ENCODE peak calls at places on chromosomes 11 and 22, in nine cellular contexts. Z is A549, M is pancreas, J is colonic mucosa, C is psoas muscle, X is heart right ventricle, N is hepatocyte, V is AG04450, O is mesenchymal stem cell. Q is an unnamed sample. For H3K9me3, the result is how much of the 10 kb centered on the place peaks cover.

GRCh38 chr22:19151329-19152191 is 1.5 kb upstream of the GSC2 start:
- DNase-seq in Z (no peak), M (peak), J (no peak), C (no peak), X (no peak), N (no peak), V (no peak), O (no peak), Q (no peak)

GRCh38 chr22:24442352-24442744 is 14.9 kb downstream of the ADORA2A start:
- DNase-seq in Z (no peak), M (no peak), J (no peak), C (no peak), X (no peak), N (no peak), V (no peak), O (no peak), Q (no peak)

GRCh38 chr11:40602866-40603578 is 856.4 kb downstream of the LRRC4C start:
- DNase-seq in Z (no peak), M (no peak), J (no peak), C (no peak), X (no peak), N (peak), V (no peak), O (no peak), Q (no peak)

GRCh38 chr22:24407884-24408283 is 19.5 kb upstream of the ADORA2A start:
- DNase-seq in Z (no peak), M (no peak), J (no peak), C (no peak), X (no peak), N (no peak), V (no peak), O (no peak), Q (no peak)

GRCh38 chr11:125874556-125875124 is 12.8 kb upstream of the HYLS1 start:
- DNase-seq in Z (peak), M (no peak), J (peak), C (no peak), X (peak), N (peak), V (peak), O (peak), Q (no peak)

GRCh38 chr11:26623076-26623666 is 51.1 kb upstream of the MUC15 start:
- DNase-seq in Z (peak), M (no peak), J (no peak), C (no peak), X (no peak), N (peak), V (no peak), O (peak), Q (no peak)

GRCh38 chr11:68545796-68546195 is 85.2 kb downstream of the PPP6R3 start:
- DNase-seq in Z (no peak), M (no peak), J (no peak), C (no peak), X (peak), N (no peak), V (no peak), O (no peak), Q (no peak)

GRCh38 chr22:50563410-50564160 is 866 bp upstream of the SYCE3 start:
- DNase-seq in Z (no peak), M (peak), J (no peak), C (peak), X (no peak), N (no peak), V (no peak), O (no peak), Q (no peak)

GRCh38 chr11:128409476-128409875 is 177.9 kb downstream of the ETS1 start:
- DNase-seq in Z (no peak), M (no peak), J (no peak), C (no peak), X (no peak), N (no peak), V (peak), O (no peak), Q (no peak)

GRCh38 chr11:77602385-77603105 is 12.8 kb downstream of the AQP11 start:
- DNase-seq in Z (peak), M (no peak), J (no peak), C (no peak), X (no peak), N (peak), V (peak), O (peak), Q (no peak)

GRCh38 chr11:117191680-117192400 is 7.3 kb upstream of the TAGLN start:
- DNase-seq in Z (no peak), M (no peak), J (no peak), C (peak), X (no peak), N (no peak), V (no peak), O (no peak), Q (no peak)

GRCh38 chr11:17004486-17005148 is 9.6 kb downstream of the PLEKHA7 start:
- DNase-seq in Z (no peak), M (no peak), J (no peak), C (no peak), X (no peak), N (no peak), V (no peak), O (no peak), Q (no peak)

GRCh38 chr22:46996595-46997310 is 234.3 kb downstream of the TBC1D22A start:
- DNase-seq in Z (peak), M (no peak), J (no peak), C (no peak), X (no peak), N (no peak), V (no peak), O (no peak), Q (no peak)

GRCh38 chr11:10080134-10080533 is 213.9 kb downstream of the SBF2 start:
- DNase-seq in Z (no peak), M (no peak), J (no peak), C (no peak), X (no peak), N (no peak), V (no peak), O (no peak), Q (no peak)

GRCh38 chr11:114060402-114061052 is 1.0 kb downstream of the ZBTB16 start:
- DNase-seq in Z (no peak), M (peak), J (peak), C (peak), X (peak), N (peak), V (no peak), O (peak), Q (no peak)

GRCh38 chr11:40315122-40315521 is 1144.3 kb downstream of the LRRC4C start:
- DNase-seq in Z (no peak), M (no peak), J (no peak), C (no peak), X (no peak), N (no peak), V (no peak), O (no peak), Q (no peak)

GRCh38 chr11:108069947-108070346 is 51.4 kb upstream of the ACAT1 start:
- DNase-seq in Z (no peak), M (no peak), J (no peak), C (no peak), X (no peak), N (no peak), V (no peak), O (peak), Q (no peak)

GRCh38 chr11:46277313-46277622 is 194 bp upstream of the CREB3L1 start:
- DNase-seq in Z (no peak), M (no peak), J (no peak), C (no peak), X (peak), N (peak), V (no peak), O (peak), Q (no peak)

GRCh38 chr11:27215471-27216267 is 147.3 kb downstream of the CCDC34 start:
- DNase-seq in Z (no peak), M (no peak), J (peak), C (peak), X (peak), N (no peak), V (no peak), O (no peak), Q (no peak)

GRCh38 chr11:16002942-16003341 is 353.4 kb downstream of the SOX6 start:
- DNase-seq in Z (no peak), M (no peak), J (no peak), C (peak), X (no peak), N (no peak), V (no peak), O (no peak), Q (no peak)

GRCh38 chr11:31680770-31681169 is 130.4 kb downstream of the PAX6 start:
- DNase-seq in Z (no peak), M (no peak), J (no peak), C (no peak), X (no peak), N (no peak), V (no peak), O (no peak), Q (no peak)

GRCh38 chr11:83119216-83119615 is 37.7 kb upstream of the PCF11 start:
- DNase-seq in Z (no peak), M (no peak), J (no peak), C (no peak), X (no peak), N (no peak), V (no peak), O (peak), Q (no peak)

GRCh38 chr11:94731921-94732601 is 36.1 kb upstream of the AMOTL1 start:
- DNase-seq in Z (peak), M (no peak), J (no peak), C (peak), X (peak), N (no peak), V (peak), O (peak), Q (no peak)

GRCh38 chr11:73942030-73942429 is 8.8 kb upstream of the DNAJB13 start:
- DNase-seq in Z (no peak), M (no peak), J (no peak), C (no peak), X (no peak), N (no peak), V (no peak), O (no peak), Q (no peak)

GRCh38 chr11:15723966-15724365 is 609.2 kb downstream of the INSC start:
- DNase-seq in Z (no peak), M (no peak), J (no peak), C (no peak), X (no peak), N (no peak), V (no peak), O (no peak), Q (no peak)

GRCh38 chr11:92380882-92381281 is 156.3 kb downstream of the FAT3 start:
- DNase-seq in Z (no peak), M (no peak), J (no peak), C (no peak), X (no peak), N (no peak), V (no peak), O (no peak), Q (no peak)

GRCh38 chr11:44623321-44623715 is 57.9 kb downstream of the CD82 start:
- DNase-seq in Z (no peak), M (peak), J (peak), C (no peak), X (peak), N (no peak), V (no peak), O (no peak), Q (peak)

GRCh38 chr22:45475063-45475747 is 27.5 kb upstream of the FBLN1 start:
- DNase-seq in Z (no peak), M (no peak), J (no peak), C (no peak), X (no peak), N (peak), V (no peak), O (no peak), Q (no peak)

GRCh38 chr11:45919276-45919675 is 1.6 kb upstream of the PEX16 start:
- DNase-seq in Z (no peak), M (peak), J (no peak), C (peak), X (no peak), N (no peak), V (no peak), O (no peak), Q (no peak)

GRCh38 chr11:27276141-27276540 is 86.9 kb downstream of the CCDC34 start:
- DNase-seq in Z (no peak), M (no peak), J (no peak), C (no peak), X (no peak), N (no peak), V (no peak), O (no peak), Q (no peak)

GRCh38 chr11:68552542-68552941 is 92.0 kb downstream of the PPP6R3 start:
- DNase-seq in Z (no peak), M (no peak), J (no peak), C (no peak), X (no peak), N (no peak), V (no peak), O (no peak), Q (no peak)

GRCh38 chr22:42400811-42401547 is 31.2 kb downstream of the NFAM1 start:
- DNase-seq in Z (no peak), M (no peak), J (no peak), C (no peak), X (no peak), N (no peak), V (no peak), O (no peak), Q (no peak)

GRCh38 chr11:69086741-69087524 is 38.2 kb downstream of the TPCN2 start:
- DNase-seq in Z (no peak), M (no peak), J (no peak), C (peak), X (no peak), N (no peak), V (no peak), O (no peak), Q (no peak)

GRCh38 chr11:6587360-6587953 is 16.0 kb downstream of the RRP8 start:
- DNase-seq in Z (no peak), M (peak), J (peak), C (no peak), X (peak), N (no peak), V (no peak), O (no peak), Q (no peak)

GRCh38 chr22:46994265-46994664 is 231.8 kb downstream of the TBC1D22A start:
- DNase-seq in Z (no peak), M (no peak), J (no peak), C (no peak), X (no peak), N (no peak), V (no peak), O (no peak), Q (no peak)

GRCh38 chr11:93017821-93018690 is 48.6 kb downstream of the MTNR1B start:
- DNase-seq in Z (no peak), M (no peak), J (no peak), C (no peak), X (no peak), N (no peak), V (no peak), O (no peak), Q (no peak)

GRCh38 chr11:67410984-67411784 is 4.3 kb upstream of the CARNS1 start:
- DNase-seq in Z (no peak), M (no peak), J (no peak), C (no peak), X (no peak), N (no peak), V (no peak), O (no peak), Q (no peak)

GRCh38 chr22:11253000-11253511 is 4274.9 kb upstream of the OR11H1 start:
- DNase-seq in Z (no peak), M (peak), J (no peak), C (peak), X (peak), N (peak), V (no peak), O (no peak), Q (no peak)

DNA sequence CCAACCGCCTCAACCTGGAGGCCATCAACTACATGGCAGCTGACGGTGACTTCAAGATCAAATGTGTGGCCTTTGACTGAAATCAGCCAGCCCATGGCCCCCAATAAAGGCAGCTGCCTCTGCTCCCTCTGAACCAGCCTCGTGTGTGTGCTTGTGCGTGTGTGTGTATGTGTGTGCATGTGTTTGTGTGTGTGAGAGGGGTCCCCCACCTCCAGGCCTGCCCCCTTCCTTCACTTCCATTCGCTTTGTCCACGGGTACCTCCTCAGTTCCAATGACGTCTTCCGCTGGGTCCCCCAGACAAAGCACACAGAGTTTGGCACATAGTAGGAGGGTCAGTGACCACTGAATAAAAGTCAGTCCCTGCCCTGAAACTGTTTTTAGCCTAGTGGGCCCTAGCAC is 4.2 kb downstream of the LGALS1 start:
- DNase-seq in Z (no peak), M (no peak), J (no peak), C (no peak), X (no peak), N (no peak), V (no peak), O (no peak), Q (no peak)
- H3K27ac ChIP-seq in Z (no peak), M (no peak), J (no peak), C (no peak), X (no peak), N (no peak), V (peak), O (peak), Q (no peak)

GRCh38 chr11:29578806-29579205 is 438.0 kb downstream of the KCNA4 start:
- DNase-seq in Z (no peak), M (no peak), J (no peak), C (no peak), X (no peak), N (no peak), V (no peak), O (no peak), Q (no peak)
- H3K9me3 ChIP-seq in Z (under half), M (under half), J (under half), C (under half), X (under half), N (under half), V (under half), O (under half), Q (under half)

GRCh38 chr11:1281326-1281973 is 28.0 kb downstream of the TOLLIP start:
- DNase-seq in Z (no peak), M (no peak), J (no peak), C (peak), X (no peak), N (no peak), V (no peak), O (peak), Q (no peak)
- H3K27ac ChIP-seq in Z (no peak), M (no peak), J (no peak), C (no peak), X (peak), N (no peak), V (no peak), O (no peak), Q (no peak)

GRCh38 chr11:55838452-55838851 is at the start of gene OR5D16:
- DNase-seq in Z (no peak), M (no peak), J (no peak), C (no peak), X (no peak), N (no peak), V (no peak), O (no peak), Q (no peak)
- H3K9me3 ChIP-seq in Z (under half), M (under half), J (under half), C (under half), X (under half), N (under half), V (under half), O (under half), Q (under half)

GRCh38 chr11:332651-333480 is 12.2 kb upstream of the IFITM3 start:
- DNase-seq in Z (no peak), M (no peak), J (no peak), C (no peak), X (no peak), N (no peak), V (no peak), O (no peak), Q (no peak)

GRCh38 chr11:335779-336665 is 15.4 kb upstream of the IFITM3 start:
- DNase-seq in Z (no peak), M (no peak), J (no peak), C (peak), X (peak), N (peak), V (no peak), O (peak), Q (no peak)

GRCh38 chr11:331332-332060 is 10.8 kb upstream of the IFITM3 start:
- DNase-seq in Z (no peak), M (no peak), J (no peak), C (no peak), X (no peak), N (no peak), V (no peak), O (no peak), Q (no peak)

GRCh38 chr11:336666-337002 is 16.0 kb upstream of the IFITM3 start:
- DNase-seq in Z (no peak), M (no peak), J (no peak), C (no peak), X (no peak), N (no peak), V (no peak), O (no peak), Q (no peak)

DNA sequence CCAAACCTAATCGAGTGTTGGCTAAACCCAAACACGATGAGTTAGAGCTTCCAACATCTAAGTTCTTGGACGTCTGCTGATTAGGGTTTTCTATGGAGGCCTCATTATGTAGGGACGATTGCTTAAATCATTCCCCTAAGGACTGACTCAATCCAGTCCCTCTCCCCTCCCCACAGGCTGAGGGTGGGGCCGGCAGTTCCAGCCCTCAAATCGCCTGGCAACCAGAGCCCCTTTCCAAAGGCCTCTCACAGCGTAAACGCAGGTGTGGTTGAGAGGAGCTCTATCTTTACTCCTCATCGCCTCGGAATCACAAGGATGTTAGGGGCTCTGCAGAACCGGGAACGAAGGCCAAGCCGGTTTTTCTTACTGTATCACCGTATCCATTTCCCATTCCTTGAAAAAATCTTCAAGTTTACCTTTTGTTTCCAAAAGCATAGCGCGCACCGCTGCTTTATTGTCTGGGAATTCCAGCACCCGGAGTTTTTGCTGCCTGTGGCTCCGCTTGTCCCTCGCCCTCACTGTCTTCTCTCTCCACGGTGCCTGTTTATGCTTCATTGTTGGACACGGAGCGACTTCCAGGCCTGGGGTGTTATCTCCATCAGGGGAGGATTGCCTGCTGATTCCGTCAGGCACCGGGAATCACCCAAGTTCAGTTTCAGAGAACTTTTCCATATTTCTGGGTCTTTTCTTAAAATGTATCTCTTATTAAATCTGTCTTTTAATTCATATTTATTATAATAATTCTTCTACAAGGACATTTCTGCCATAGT is 13.8 kb upstream of the IFITM3 start:
- DNase-seq in Z (no peak), M (no peak), J (no peak), C (peak), X (no peak), N (peak), V (no peak), O (peak), Q (peak)
- H3K27ac ChIP-seq in Z (no peak), M (no peak), J (no peak), C (peak), X (peak), N (peak), V (no peak), O (no peak), Q (peak)